ENCODE peak calls at places on chromosomes 11 and 22, in nine cellular contexts. Z is suprapubic skin, K is AG09309, T is stomach, C is tibial nerve, W is MM.1S, P is WERI-Rb-1, Y is HCT116, V is mucosa of descending colon. L is an unnamed sample.

GRCh38 chr11:110097459-110098012 is 4.3 kb downstream of the ZC3H12C start:
- DNase-seq in Z (no peak), K (no peak), T (no peak), C (no peak), W (no peak), P (no peak), Y (no peak), V (no peak), L (no peak)

GRCh38 chr11:114745150-114745671 is 66.9 kb downstream of the NXPE2 start:
- DNase-seq in Z (no peak), K (no peak), T (no peak), C (no peak), W (no peak), P (no peak), Y (no peak), V (no peak), L (no peak)

GRCh38 chr22:50425179-50425916 is 49.5 kb downstream of the SBF1 start:
- DNase-seq in Z (no peak), K (no peak), T (no peak), C (no peak), W (no peak), P (no peak), Y (no peak), V (no peak), L (no peak)

GRCh38 chr22:24441406-24442351 is 14.3 kb downstream of the ADORA2A start:
- DNase-seq in Z (peak), K (no peak), T (peak), C (no peak), W (no peak), P (no peak), Y (no peak), V (no peak), L (no peak)

GRCh38 chr11:7654094-7654742 is 19.1 kb downstream of the CYB5R2 start:
- DNase-seq in Z (no peak), K (no peak), T (no peak), C (no peak), W (no peak), P (no peak), Y (no peak), V (no peak), L (no peak)

GRCh38 chr11:12200359-12201015 is 90.1 kb downstream of the MICAL2 start:
- DNase-seq in Z (no peak), K (no peak), T (no peak), C (peak), W (no peak), P (no peak), Y (no peak), V (no peak), L (peak)

GRCh38 chr11:134724779-134725140 is 312.7 kb upstream of the B3GAT1 start:
- DNase-seq in Z (no peak), K (no peak), T (no peak), C (no peak), W (no peak), P (no peak), Y (no peak), V (no peak), L (no peak)

GRCh38 chr11:67265633-67266423 is 445 bp upstream of the GRK2 start:
- DNase-seq in Z (no peak), K (no peak), T (peak), C (peak), W (peak), P (peak), Y (no peak), V (peak), L (no peak)

GRCh38 chr11:18575361-18575760 is 13.2 kb downstream of the UEVLD start:
- DNase-seq in Z (no peak), K (no peak), T (no peak), C (no peak), W (no peak), P (no peak), Y (no peak), V (no peak), L (no peak)

GRCh38 chr11:96162816-96163499 is 180.0 kb downstream of the MAML2 start:
- DNase-seq in Z (no peak), K (peak), T (no peak), C (peak), W (no peak), P (peak), Y (no peak), V (no peak), L (no peak)

GRCh38 chr11:35166369-35167360 is 27.7 kb downstream of the CD44 start:
- DNase-seq in Z (no peak), K (peak), T (no peak), C (no peak), W (peak), P (no peak), Y (peak), V (no peak), L (peak)
- H3K4me3 ChIP-seq in Z (peak), K (no peak), T (no peak), C (no peak), W (peak), P (no peak), Y (peak), V (no peak), L (no peak)

DNA sequence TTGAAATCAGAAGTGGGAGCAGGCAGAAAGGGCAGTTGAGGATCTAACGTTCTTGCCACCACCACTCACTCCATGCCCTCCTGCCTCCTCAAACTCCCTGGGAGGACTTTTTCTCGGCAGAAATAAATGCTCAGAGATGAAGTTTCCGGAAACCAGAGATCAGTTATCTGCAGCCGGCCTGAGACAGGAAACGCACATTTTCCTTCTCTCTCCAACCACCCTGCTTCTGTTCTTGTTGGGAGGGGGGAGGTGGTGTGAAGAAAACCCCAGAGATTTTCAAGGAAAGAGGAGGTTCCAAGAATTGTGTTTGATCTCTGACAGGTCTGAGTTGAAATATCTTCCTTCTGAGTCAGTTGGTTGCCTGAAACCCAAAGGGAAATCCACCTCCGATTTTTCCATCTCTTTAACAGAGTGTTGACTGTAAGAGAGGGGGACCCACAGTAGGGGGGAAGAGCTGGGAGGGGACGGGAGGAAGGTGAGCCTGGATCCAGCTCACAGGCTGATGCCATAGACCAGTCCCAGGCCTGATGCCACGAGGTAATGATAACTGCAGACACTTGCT is 100.8 kb downstream of the TRAF6 start:
- DNase-seq in Z (no peak), K (no peak), T (no peak), C (no peak), W (no peak), P (no peak), Y (no peak), V (no peak), L (no peak)
- TF ChIP-seq CTCF in Z (no peak), K (no peak), T (no peak), C (no peak), W (no peak), P (no peak), Y (no peak), V (no peak), L (no peak)

DNA sequence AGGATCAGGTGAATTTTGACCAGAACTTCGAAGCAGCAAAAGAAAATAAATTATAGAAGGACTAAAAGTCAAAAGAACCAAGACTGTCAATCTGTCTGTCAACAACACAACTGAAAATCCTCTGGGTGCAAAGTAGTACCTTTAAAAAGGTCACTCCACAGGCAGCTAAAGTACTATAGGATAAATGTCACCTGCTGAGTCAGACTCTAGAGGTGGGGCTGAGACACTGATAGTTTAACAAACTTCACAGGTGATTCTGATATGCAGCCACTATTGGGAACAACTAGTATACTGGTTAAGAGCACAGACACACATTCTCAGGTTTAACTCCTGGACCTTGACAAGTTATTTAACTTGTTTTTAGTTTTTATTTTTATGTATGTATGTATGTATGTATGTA is 107.3 kb downstream of the FCHSD2 start:
- DNase-seq in Z (no peak), K (no peak), T (no peak), C (no peak), W (no peak), P (no peak), Y (no peak), V (no peak), L (no peak)
- H3K4me3 ChIP-seq in Z (no peak), K (no peak), T (no peak), C (no peak), W (no peak), P (no peak), Y (no peak), V (no peak), L (no peak)

GRCh38 chr11:71194702-71195101 is 57.7 kb downstream of the SHANK2 start:
- DNase-seq in Z (no peak), K (no peak), T (no peak), C (no peak), W (no peak), P (no peak), Y (no peak), V (no peak), L (no peak)
- TF ChIP-seq CTCF in Z (no peak), K (no peak), T (no peak), C (no peak), W (no peak), P (no peak), Y (no peak), V (no peak), L (no peak)

GRCh38 chr11:35167451-35167954 is 28.5 kb downstream of the CD44 start:
- DNase-seq in Z (no peak), K (peak), T (no peak), C (no peak), W (no peak), P (no peak), Y (no peak), V (no peak), L (no peak)
- H3K4me3 ChIP-seq in Z (no peak), K (no peak), T (no peak), C (no peak), W (no peak), P (no peak), Y (no peak), V (no peak), L (no peak)

GRCh38 chr11:105856954-105857353 is 165.1 kb downstream of the MSANTD4 start:
- DNase-seq in Z (no peak), K (no peak), T (no peak), C (no peak), W (no peak), P (no peak), Y (no peak), V (no peak), L (no peak)

GRCh38 chr11:105860105-105860504 is 161.9 kb downstream of the MSANTD4 start:
- DNase-seq in Z (no peak), K (no peak), T (no peak), C (no peak), W (no peak), P (no peak), Y (no peak), V (no peak), L (no peak)

GRCh38 chr11:105862736-105863367 is 159.2 kb downstream of the MSANTD4 start:
- DNase-seq in Z (no peak), K (peak), T (no peak), C (no peak), W (peak), P (no peak), Y (peak), V (no peak), L (peak)

GRCh38 chr11:105861225-105861624 is 160.8 kb downstream of the MSANTD4 start:
- DNase-seq in Z (no peak), K (no peak), T (no peak), C (no peak), W (no peak), P (no peak), Y (no peak), V (no peak), L (no peak)
- TF ChIP-seq CTCF in Z (no peak), K (no peak), T (no peak), C (no peak), W (peak), P (peak), Y (no peak), V (no peak), L (no peak)

GRCh38 chr22:31085928-31086327 is 4.8 kb downstream of the SMTN start:
- DNase-seq in Z (no peak), K (no peak), T (no peak), C (no peak), W (no peak), P (no peak), Y (no peak), V (peak), L (no peak)
- H3K4me3 ChIP-seq in Z (peak), K (no peak), T (peak), C (peak), W (no peak), P (no peak), Y (peak), V (no peak), L (peak)